ENCODE peak calls at places on chromosomes 5 and 9, in six cellular contexts. One of them, this sample, is unnamed.

GRCh38 chr5:179858241-179858585 is 404 bp downstream of the MRNIP start:
- DNase-seq in hepatocyte: peak; percentile 72
- DNase-seq in cardiac muscle cell: peak; percentile 23
- DNase-seq in RWPE1: peak; percentile 67
- DNase-seq in GM12865: peak; percentile 64
- DNase-seq in OCI-LY7: peak; percentile 72
- DNase-seq in this sample: peak; percentile 59

GRCh38 chr5:66144799-66145390 is 795 bp downstream of the SREK1 start:
- DNase-seq in hepatocyte: no peak
- DNase-seq in cardiac muscle cell: no peak
- DNase-seq in RWPE1: peak; percentile 26
- DNase-seq in GM12865: no peak
- DNase-seq in OCI-LY7: peak; percentile 86
- DNase-seq in this sample: no peak

GRCh38 chr5:31452314-31452713 is 79.6 kb downstream of the DROSHA start:
- DNase-seq in hepatocyte: no peak
- DNase-seq in cardiac muscle cell: no peak
- DNase-seq in RWPE1: no peak
- DNase-seq in GM12865: no peak
- DNase-seq in OCI-LY7: no peak
- DNase-seq in this sample: no peak

GRCh38 chr5:101675510-101675909 is 620.6 kb downstream of the SLCO4C1 start:
- DNase-seq in hepatocyte: no peak
- DNase-seq in cardiac muscle cell: no peak
- DNase-seq in RWPE1: no peak
- DNase-seq in GM12865: no peak
- DNase-seq in OCI-LY7: no peak
- DNase-seq in this sample: no peak

GRCh38 chr9:7935666-7936065 is 136.1 kb upstream of the DMAC1 start:
- DNase-seq in hepatocyte: peak; percentile 8
- DNase-seq in cardiac muscle cell: no peak
- DNase-seq in RWPE1: no peak
- DNase-seq in GM12865: peak; percentile 9
- DNase-seq in OCI-LY7: no peak
- DNase-seq in this sample: no peak

GRCh38 chr9:92224177-92224576 is 69.3 kb downstream of the IARS1 start:
- DNase-seq in hepatocyte: no peak
- DNase-seq in cardiac muscle cell: no peak
- DNase-seq in RWPE1: no peak
- DNase-seq in GM12865: no peak
- DNase-seq in OCI-LY7: no peak
- DNase-seq in this sample: no peak

GRCh38 chr9:135663451-135663770 is 302 bp downstream of the LCN9 start:
- DNase-seq in hepatocyte: no peak
- DNase-seq in cardiac muscle cell: no peak
- DNase-seq in RWPE1: no peak
- DNase-seq in GM12865: no peak
- DNase-seq in OCI-LY7: no peak
- DNase-seq in this sample: no peak

GRCh38 chr5:91110709-91111108 is 272.4 kb downstream of the ARRDC3 start:
- DNase-seq in hepatocyte: no peak
- DNase-seq in cardiac muscle cell: no peak
- DNase-seq in RWPE1: no peak
- DNase-seq in GM12865: no peak
- DNase-seq in OCI-LY7: no peak
- DNase-seq in this sample: no peak

GRCh38 chr5:12147513-12147912 is 243.3 kb upstream of the CTNND2 start:
- DNase-seq in hepatocyte: no peak
- DNase-seq in cardiac muscle cell: no peak
- DNase-seq in RWPE1: no peak
- DNase-seq in GM12865: no peak
- DNase-seq in OCI-LY7: no peak
- DNase-seq in this sample: no peak

GRCh38 chr9:123927625-123928308 is 2.2 kb downstream of the DENND1A start:
- DNase-seq in hepatocyte: peak; percentile 44
- DNase-seq in cardiac muscle cell: peak; percentile 68
- DNase-seq in RWPE1: peak; percentile 55
- DNase-seq in GM12865: peak; percentile 59
- DNase-seq in OCI-LY7: peak; percentile 41
- DNase-seq in this sample: no peak

GRCh38 chr9:106146886-106147285 is 452.5 kb downstream of the TMEM38B start:
- DNase-seq in hepatocyte: no peak
- DNase-seq in cardiac muscle cell: no peak
- DNase-seq in RWPE1: no peak
- DNase-seq in GM12865: no peak
- DNase-seq in OCI-LY7: no peak
- DNase-seq in this sample: no peak

GRCh38 chr5:160685695-160686094 is 166.3 kb downstream of the ATP10B start:
- DNase-seq in hepatocyte: peak; percentile 47
- DNase-seq in cardiac muscle cell: no peak
- DNase-seq in RWPE1: peak; percentile 34
- DNase-seq in GM12865: peak; percentile 60
- DNase-seq in OCI-LY7: peak; percentile 29
- DNase-seq in this sample: peak; percentile 61

GRCh38 chr5:69078921-69079537 is 14.8 kb upstream of the SLC30A5 start:
- DNase-seq in hepatocyte: peak; percentile 12
- DNase-seq in cardiac muscle cell: no peak
- DNase-seq in RWPE1: no peak
- DNase-seq in GM12865: no peak
- DNase-seq in OCI-LY7: no peak
- DNase-seq in this sample: peak; percentile 65

GRCh38 chr5:66209350-66209749 is 65.2 kb downstream of the SREK1 start:
- DNase-seq in hepatocyte: no peak
- DNase-seq in cardiac muscle cell: no peak
- DNase-seq in RWPE1: peak; percentile 92
- DNase-seq in GM12865: no peak
- DNase-seq in OCI-LY7: peak; percentile 39
- DNase-seq in this sample: peak; percentile 94

GRCh38 chr9:7185612-7186011 is 427.8 kb downstream of the KDM4C start:
- DNase-seq in hepatocyte: peak; percentile 32
- DNase-seq in cardiac muscle cell: peak; percentile 92
- DNase-seq in RWPE1: peak; percentile 41
- DNase-seq in GM12865: no peak
- DNase-seq in OCI-LY7: no peak
- DNase-seq in this sample: peak; percentile 16

GRCh38 chr9:10479172-10479571 is 133.6 kb downstream of the PTPRD start:
- DNase-seq in hepatocyte: peak; percentile 4
- DNase-seq in cardiac muscle cell: no peak
- DNase-seq in RWPE1: peak; percentile 5
- DNase-seq in GM12865: no peak
- DNase-seq in OCI-LY7: no peak
- DNase-seq in this sample: no peak

DNA sequence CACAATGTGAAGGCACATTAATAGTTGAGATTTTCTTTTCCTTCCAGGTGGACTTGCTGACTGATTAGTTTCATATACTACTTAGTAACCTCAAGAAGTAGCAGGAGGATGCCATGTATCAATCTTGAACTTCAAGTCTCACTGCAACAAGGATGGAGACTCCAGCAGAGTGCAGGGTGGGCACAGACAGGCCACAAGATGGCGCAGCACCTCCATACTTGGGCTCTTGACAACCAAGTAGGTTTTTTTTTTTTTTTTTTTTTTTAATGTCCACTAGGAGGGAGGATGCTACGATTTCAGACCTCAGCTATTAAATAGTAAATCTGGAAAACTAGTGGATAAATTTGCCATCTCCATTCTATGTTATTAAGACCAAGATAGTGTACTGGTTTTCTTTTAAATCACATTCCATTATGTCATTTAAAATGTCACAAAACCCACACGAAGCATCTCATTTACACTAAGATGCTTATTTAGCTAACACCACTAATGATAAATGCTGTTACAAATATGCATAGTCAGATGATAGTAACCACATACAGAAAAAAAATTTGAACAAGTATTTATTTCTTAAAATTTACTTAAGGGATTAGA is 58.6 kb downstream of the IL6ST start:
- DNase-seq in hepatocyte: peak; percentile 89
- DNase-seq in cardiac muscle cell: peak; percentile 90
- DNase-seq in RWPE1: peak; percentile 84
- DNase-seq in GM12865: peak; percentile 90
- DNase-seq in OCI-LY7: peak; percentile 80
- DNase-seq in this sample: peak; percentile 80
- TF ChIP-seq CTCF in hepatocyte: peak; percentile 86
- TF ChIP-seq CTCF in cardiac muscle cell: peak; percentile 93
- TF ChIP-seq CTCF in RWPE1: peak; percentile 98
- TF ChIP-seq CTCF in GM12865: peak; percentile 85
- TF ChIP-seq CTCF in OCI-LY7: peak; percentile 98
- TF ChIP-seq CTCF in this sample: peak; percentile 79

GRCh38 chr5:172666251-172666650 is 25.2 kb downstream of the NEURL1B start:
- DNase-seq in hepatocyte: no peak
- DNase-seq in cardiac muscle cell: peak; percentile 53
- DNase-seq in RWPE1: no peak
- DNase-seq in GM12865: peak; percentile 18
- DNase-seq in OCI-LY7: no peak
- DNase-seq in this sample: no peak
- TF ChIP-seq CTCF in hepatocyte: no peak
- TF ChIP-seq CTCF in cardiac muscle cell: no peak
- TF ChIP-seq CTCF in RWPE1: no peak
- TF ChIP-seq CTCF in GM12865: peak; percentile 10
- TF ChIP-seq CTCF in OCI-LY7: peak; percentile 25
- TF ChIP-seq CTCF in this sample: no peak

GRCh38 chr5:23389543-23390215 is 117.7 kb upstream of the PRDM9 start:
- DNase-seq in hepatocyte: no peak
- DNase-seq in cardiac muscle cell: peak; percentile 54
- DNase-seq in RWPE1: no peak
- DNase-seq in GM12865: no peak
- DNase-seq in OCI-LY7: no peak
- DNase-seq in this sample: no peak
- TF ChIP-seq CTCF in hepatocyte: no peak
- TF ChIP-seq CTCF in cardiac muscle cell: no peak
- TF ChIP-seq CTCF in RWPE1: no peak
- TF ChIP-seq CTCF in GM12865: no peak
- TF ChIP-seq CTCF in OCI-LY7: no peak
- TF ChIP-seq CTCF in this sample: no peak

GRCh38 chr9:121634800-121635261 is 16.6 kb upstream of the DAB2IP start:
- DNase-seq in hepatocyte: peak; percentile 59
- DNase-seq in cardiac muscle cell: peak; percentile 37
- DNase-seq in RWPE1: peak; percentile 42
- DNase-seq in GM12865: peak; percentile 23
- DNase-seq in OCI-LY7: peak; percentile 14
- DNase-seq in this sample: peak; percentile 37
- TF ChIP-seq CTCF in hepatocyte: peak; percentile 59
- TF ChIP-seq CTCF in cardiac muscle cell: peak; percentile 59
- TF ChIP-seq CTCF in RWPE1: no peak
- TF ChIP-seq CTCF in GM12865: peak; percentile 29
- TF ChIP-seq CTCF in OCI-LY7: peak; percentile 60
- TF ChIP-seq CTCF in this sample: peak; percentile 36

GRCh38 chr9:15501179-15501578 is 9.6 kb downstream of the PSIP1 start:
- DNase-seq in hepatocyte: no peak
- DNase-seq in cardiac muscle cell: no peak
- DNase-seq in RWPE1: no peak
- DNase-seq in GM12865: no peak
- DNase-seq in OCI-LY7: no peak
- DNase-seq in this sample: no peak
- TF ChIP-seq CTCF in hepatocyte: peak; percentile 24
- TF ChIP-seq CTCF in cardiac muscle cell: no peak
- TF ChIP-seq CTCF in RWPE1: no peak
- TF ChIP-seq CTCF in GM12865: no peak
- TF ChIP-seq CTCF in OCI-LY7: no peak
- TF ChIP-seq CTCF in this sample: no peak

GRCh38 chr5:156256644-156257043 is 70.3 kb upstream of the SGCD start:
- DNase-seq in hepatocyte: no peak
- DNase-seq in cardiac muscle cell: no peak
- DNase-seq in RWPE1: no peak
- DNase-seq in GM12865: no peak
- DNase-seq in OCI-LY7: no peak
- DNase-seq in this sample: no peak

GRCh38 chr5:156258934-156259333 is 68.0 kb upstream of the SGCD start:
- DNase-seq in hepatocyte: no peak
- DNase-seq in cardiac muscle cell: no peak
- DNase-seq in RWPE1: no peak
- DNase-seq in GM12865: no peak
- DNase-seq in OCI-LY7: no peak
- DNase-seq in this sample: no peak

GRCh38 chr5:156253130-156253529 is 73.8 kb upstream of the SGCD start:
- DNase-seq in hepatocyte: no peak
- DNase-seq in cardiac muscle cell: no peak
- DNase-seq in RWPE1: no peak
- DNase-seq in GM12865: no peak
- DNase-seq in OCI-LY7: no peak
- DNase-seq in this sample: no peak
- TF ChIP-seq CTCF in hepatocyte: no peak
- TF ChIP-seq CTCF in cardiac muscle cell: no peak
- TF ChIP-seq CTCF in RWPE1: no peak
- TF ChIP-seq CTCF in GM12865: no peak
- TF ChIP-seq CTCF in OCI-LY7: no peak
- TF ChIP-seq CTCF in this sample: no peak

This sample was measured in Calu3.